ENCODE peak calls at places on chromosomes 7 and 10, in nine cellular contexts. W is CD14-positive monocyte; X is left lung; T is Peyer's patch; K is cardiac fibroblast; Z is PC-9; O is stomach; C is CD4-positive, alpha-beta T cell; M is psoas muscle. G is an unnamed sample.

GRCh38 chr10:35797187-35797586 is 155.1 kb upstream of the FZD8 start:
- DNase-seq in W (no peak), X (no peak), T (no peak), K (no peak), Z (no peak), O (no peak), C (no peak), M (no peak), G (no peak)

GRCh38 chr10:86062151-86062550 is 304.4 kb downstream of the GRID1 start:
- DNase-seq in W (no peak), X (no peak), T (peak), K (no peak), Z (no peak), O (peak), C (no peak), M (no peak), G (no peak)

GRCh38 chr7:104296900-104297299 is 31.5 kb upstream of the LHFPL3 start:
- DNase-seq in W (no peak), X (no peak), T (no peak), K (no peak), Z (no peak), O (no peak), C (no peak), M (no peak), G (no peak)

GRCh38 chr7:15478401-15478800 is 83.4 kb downstream of the AGMO start:
- DNase-seq in W (no peak), X (no peak), T (no peak), K (no peak), Z (no peak), O (no peak), C (no peak), M (no peak), G (no peak)

GRCh38 chr10:112258407-112258806 is 24.8 kb upstream of the TECTB start:
- DNase-seq in W (no peak), X (no peak), T (no peak), K (no peak), Z (no peak), O (no peak), C (no peak), M (no peak), G (no peak)

GRCh38 chr10:102649770-102650654 is 5.7 kb downstream of the TRIM8 start:
- DNase-seq in W (no peak), X (no peak), T (no peak), K (no peak), Z (no peak), O (no peak), C (no peak), M (peak), G (no peak)

GRCh38 chr10:70508912-70509366 is 30.4 kb downstream of the PALD1 start:
- DNase-seq in W (no peak), X (no peak), T (peak), K (peak), Z (no peak), O (peak), C (no peak), M (peak), G (no peak)

GRCh38 chr7:106180721-106181120 is 68.6 kb upstream of the SYPL1 start:
- DNase-seq in W (no peak), X (no peak), T (no peak), K (no peak), Z (no peak), O (no peak), C (no peak), M (no peak), G (no peak)

GRCh38 chr10:44306762-44307161 is 78.1 kb downstream of the CXCL12 start:
- DNase-seq in W (no peak), X (no peak), T (no peak), K (no peak), Z (no peak), O (no peak), C (no peak), M (no peak), G (no peak)

GRCh38 chr7:16891338-16891737 is 9.6 kb upstream of the AGR3 start:
- DNase-seq in W (no peak), X (no peak), T (peak), K (peak), Z (peak), O (peak), C (no peak), M (no peak), G (no peak)
- TF ChIP-seq CTCF in W (peak), X (peak), T (peak), K (peak), Z (peak), O (no peak), C (no peak), M (peak), G (peak)

GRCh38 chr10:81179805-81180452 is 642.2 kb downstream of the SH2D4B start:
- DNase-seq in W (no peak), X (no peak), T (no peak), K (no peak), Z (no peak), O (no peak), C (no peak), M (no peak), G (no peak)
- TF ChIP-seq CTCF in W (peak), X (no peak), T (peak), K (peak), Z (peak), O (no peak), C (no peak), M (no peak), G (peak)

DNA sequence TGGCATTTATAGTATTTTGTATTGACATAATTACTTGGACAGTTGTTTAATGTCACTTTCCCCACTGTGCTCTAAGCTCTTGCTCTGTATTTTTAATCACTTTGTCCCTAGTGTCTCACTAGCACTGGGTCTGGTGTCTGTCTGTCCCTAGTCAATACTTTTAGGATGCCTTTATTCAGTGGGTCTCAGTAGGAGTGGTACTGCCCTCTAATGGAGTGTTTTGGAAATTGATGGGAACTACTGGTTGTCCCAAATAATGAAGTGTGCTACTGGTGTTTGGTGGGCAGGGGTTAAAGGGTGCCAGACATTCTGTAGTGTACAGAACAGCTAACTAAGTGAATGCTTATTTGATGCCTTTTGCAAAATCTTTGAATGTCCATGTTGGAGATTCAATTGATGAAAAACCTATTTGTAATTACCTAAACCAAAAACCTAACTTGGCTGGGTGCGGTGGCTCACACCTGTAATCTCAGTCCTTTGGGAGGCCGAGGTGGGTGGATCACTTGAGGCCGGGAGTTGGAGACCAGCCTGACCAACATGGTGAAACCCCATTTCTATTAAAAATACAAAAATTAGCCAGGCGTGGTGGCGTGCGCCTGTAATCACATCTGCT is 33.3 kb downstream of the CDK14 start:
- DNase-seq in W (no peak), X (no peak), T (no peak), K (peak), Z (no peak), O (no peak), C (no peak), M (no peak), G (no peak)
- TF ChIP-seq CTCF in W (peak), X (peak), T (peak), K (peak), Z (peak), O (no peak), C (no peak), M (peak), G (peak)

GRCh38 chr7:123285076-123285700 is 85.4 kb upstream of the SLC13A1 start:
- DNase-seq in W (no peak), X (no peak), T (no peak), K (no peak), Z (no peak), O (no peak), C (no peak), M (no peak), G (no peak)
- TF ChIP-seq CTCF in W (no peak), X (no peak), T (no peak), K (no peak), Z (no peak), O (no peak), C (no peak), M (no peak), G (no peak)

GRCh38 chr7:120981888-120982615 is 6.5 kb upstream of the CPED1 start:
- DNase-seq in W (no peak), X (no peak), T (no peak), K (peak), Z (no peak), O (no peak), C (no peak), M (no peak), G (no peak)
- TF ChIP-seq CTCF in W (no peak), X (no peak), T (no peak), K (peak), Z (no peak), O (no peak), C (no peak), M (no peak), G (no peak)

DNA sequence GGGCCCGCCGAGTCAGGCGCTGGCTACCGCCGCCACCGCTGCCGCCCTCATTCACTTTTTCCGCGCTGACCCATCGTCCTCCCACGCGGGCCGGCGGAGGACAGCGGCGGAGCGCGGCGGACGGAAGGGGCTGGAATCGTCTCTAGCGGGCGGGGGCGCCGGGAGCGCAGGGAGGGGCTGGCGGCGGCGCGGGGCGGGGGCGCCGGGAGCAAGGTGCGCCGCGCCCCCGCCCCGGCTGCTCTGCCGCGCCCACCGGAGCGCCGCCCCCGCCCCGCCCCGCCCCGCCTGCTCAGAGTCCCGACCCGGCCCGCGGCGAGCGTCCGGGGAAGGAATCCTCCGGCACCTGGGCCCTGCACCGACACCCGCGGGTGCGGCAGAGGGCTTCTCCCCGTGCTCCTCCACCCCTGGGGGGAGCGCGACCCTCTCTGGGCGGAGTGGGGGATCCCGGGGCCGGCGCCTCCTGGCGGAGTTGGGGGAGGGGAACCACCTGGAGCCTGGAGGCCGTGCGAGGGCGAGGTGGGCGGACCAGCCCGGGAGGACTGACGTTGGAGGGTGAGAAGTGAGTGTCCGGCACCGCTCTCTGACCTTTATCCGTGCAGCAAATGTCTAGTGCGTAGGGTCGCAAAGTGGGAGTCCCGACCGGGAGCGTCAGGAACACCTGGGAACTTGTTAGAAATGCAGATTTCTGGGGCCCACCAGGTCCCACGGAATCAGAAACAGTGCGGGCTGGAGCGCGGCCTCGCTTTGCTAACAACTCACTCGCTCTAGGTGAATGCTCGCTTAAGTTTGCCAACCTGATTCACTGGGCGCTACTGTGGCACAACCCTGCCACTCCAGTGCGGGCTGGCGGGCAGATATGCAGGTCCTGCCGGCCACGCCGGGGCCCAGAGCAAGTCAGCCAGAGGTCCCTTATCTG is at the start of gene COBL:
- DNase-seq in W (no peak), X (peak), T (peak), K (peak), Z (no peak), O (peak), C (no peak), M (peak), G (no peak)
- TF ChIP-seq CTCF in W (no peak), X (no peak), T (no peak), K (no peak), Z (no peak), O (no peak), C (no peak), M (no peak), G (no peak)

GRCh38 chr7:135501402-135501801 is 8.5 kb downstream of the CNOT4 start:
- DNase-seq in W (no peak), X (no peak), T (no peak), K (no peak), Z (no peak), O (no peak), C (no peak), M (no peak), G (no peak)
- TF ChIP-seq CTCF in W (no peak), X (no peak), T (no peak), K (no peak), Z (no peak), O (no peak), C (no peak), M (no peak), G (no peak)

G was measured in type B pancreatic cell.